ENCODE peak calls at places on chromosomes 6 and 20, in nine cellular contexts. Z is Peyer's patch; A is NCI-H510A treated with DMSO at 0.1 percent for 48 hours; G is NCI-H345; X is stimulated activated CD4-positive, alpha-beta T cell treated with anti-CD3 and anti-CD28 coated beads, Interleukin-4, amount 100 ng/mL, for 1 hour; S is kidney tubule cell; P is dermis blood vessel endothelial cell; T is Daoy; D is brain microvascular endothelial cell. J is an unnamed sample.

GRCh38 chr6:157613011-157613522 is 210.0 kb upstream of the SNX9 start:
- DNase-seq in Z (peak), P (peak), A (no peak), G (no peak), S (peak), X (no peak), D (peak), T (peak), J (peak)

GRCh38 chr6:33583591-33584155 is 3.6 kb upstream of the BAK1 start:
- DNase-seq in T (no peak), S (no peak), D (no peak), G (peak), A (no peak), P (peak), Z (no peak), X (no peak), J (no peak)

GRCh38 chr6:136723780-136724179 is 68.5 kb downstream of the MAP3K5 start:
- DNase-seq in G (no peak), X (peak), D (no peak), A (no peak), S (peak), T (peak), Z (no peak), P (peak), J (no peak)

GRCh38 chr6:125598422-125598821 is 151.0 kb upstream of the HEY2 start:
- DNase-seq in G (peak), T (peak), D (peak), P (no peak), Z (no peak), X (no peak), A (peak), S (peak), J (peak)

GRCh38 chr20:32483351-32484220 is 101.5 kb downstream of the NOL4L start:
- DNase-seq in G (peak), A (peak), Z (peak), S (peak), X (peak), T (peak), P (peak), D (peak), J (peak)

GRCh38 chr6:34414999-34415858 is 10.6 kb downstream of the RPS10 start:
- DNase-seq in A (peak), T (peak), D (peak), P (peak), X (peak), S (peak), G (no peak), Z (peak), J (peak)

GRCh38 chr20:5665417-5665816 is 84.8 kb upstream of the SHLD1 start:
- DNase-seq in X (no peak), Z (no peak), P (no peak), T (no peak), D (no peak), S (no peak), A (no peak), G (no peak), J (no peak)

GRCh38 chr20:61627791-61628415 is 375.8 kb downstream of the CDH4 start:
- DNase-seq in D (no peak), P (no peak), T (no peak), X (no peak), Z (no peak), G (no peak), S (no peak), A (no peak), J (no peak)

GRCh38 chr20:59664389-59665055 is 60.2 kb downstream of the PHACTR3 start:
- DNase-seq in X (no peak), S (no peak), D (no peak), P (no peak), Z (no peak), A (no peak), G (no peak), T (no peak), J (no peak)

GRCh38 chr6:30213999-30214982 is 1.1 kb upstream of the TRIM26 start:
- DNase-seq in X (peak), S (peak), G (peak), D (peak), T (peak), Z (peak), A (peak), P (peak), J (peak)

GRCh38 chr6:74741608-74742007 is 464.2 kb downstream of the COL12A1 start:
- DNase-seq in A (no peak), S (no peak), P (no peak), X (no peak), Z (no peak), D (no peak), G (no peak), T (no peak), J (no peak)

GRCh38 chr20:24755411-24755922 is 193.6 kb upstream of the CST7 start:
- DNase-seq in Z (no peak), P (no peak), T (no peak), G (peak), S (peak), A (no peak), D (no peak), X (no peak), J (no peak)

GRCh38 chr6:15365273-15365687 is 119.4 kb downstream of the JARID2 start:
- DNase-seq in X (peak), S (peak), G (peak), D (peak), A (peak), P (peak), T (peak), Z (peak), J (peak)

GRCh38 chr6:11634948-11635347 is 97.4 kb downstream of the TMEM170B start:
- DNase-seq in D (no peak), T (no peak), G (no peak), P (no peak), Z (no peak), A (no peak), X (no peak), S (no peak), J (no peak)

GRCh38 chr20:53872081-53872541 is 198.3 kb downstream of the BCAS1 start:
- DNase-seq in T (peak), A (no peak), P (peak), D (no peak), S (peak), X (no peak), Z (no peak), G (no peak), J (no peak)

GRCh38 chr6:168222261-168222660 is 97.3 kb downstream of the DACT2 start:
- DNase-seq in Z (no peak), X (no peak), A (no peak), P (no peak), S (no peak), G (no peak), T (no peak), D (no peak), J (no peak)

GRCh38 chr6:45982280-45983036 is 33.2 kb downstream of the CLIC5 start:
- DNase-seq in A (no peak), G (no peak), P (no peak), D (no peak), Z (no peak), T (no peak), S (no peak), X (no peak), J (no peak)

GRCh38 chr6:20348091-20348490 is 53.6 kb upstream of the E2F3 start:
- DNase-seq in P (no peak), Z (no peak), T (no peak), D (no peak), X (no peak), G (no peak), S (no peak), A (no peak), J (no peak)

GRCh38 chr6:101762851-101763250 is 369.3 kb downstream of the GRIK2 start:
- DNase-seq in Z (no peak), S (no peak), G (no peak), A (no peak), D (no peak), X (no peak), T (no peak), P (no peak), J (no peak)

GRCh38 chr20:36392989-36393388 is 86.8 kb downstream of the DLGAP4 start:
- DNase-seq in A (no peak), Z (no peak), X (no peak), G (no peak), D (no peak), T (no peak), S (no peak), P (no peak), J (no peak)

GRCh38 chr6:29112135-29112534 is 4.3 kb downstream of the OR2J3 start:
- DNase-seq in X (no peak), G (no peak), T (no peak), S (no peak), P (no peak), A (no peak), D (no peak), Z (no peak), J (no peak)

GRCh38 chr20:46246527-46246926 is 61.8 kb downstream of the CDH22 start:
- DNase-seq in A (peak), G (peak), S (no peak), T (no peak), Z (no peak), P (no peak), X (no peak), D (no peak), J (no peak)

GRCh38 chr20:5445611-5446010 is 128.9 kb upstream of the PROKR2 start:
- DNase-seq in G (no peak), D (no peak), P (no peak), S (no peak), T (no peak), X (no peak), Z (no peak), A (no peak), J (no peak)

GRCh38 chr20:20214757-20215275 is 153.1 kb upstream of the INSM1 start:
- DNase-seq in Z (no peak), S (no peak), G (peak), P (no peak), D (no peak), X (no peak), A (peak), T (no peak), J (no peak)

GRCh38 chr6:29986199-29986598 is 43.9 kb downstream of the HLA-A start:
- DNase-seq in T (no peak), G (no peak), S (no peak), A (no peak), P (peak), X (no peak), D (no peak), Z (no peak), J (no peak)

GRCh38 chr6:163828038-163828790 is 413.7 kb downstream of the QKI start:
- DNase-seq in X (no peak), Z (no peak), T (peak), D (no peak), S (peak), P (no peak), G (no peak), A (no peak), J (peak)

GRCh38 chr20:400451-401275 is 7.4 kb upstream of the RBCK1 start:
- DNase-seq in S (no peak), G (no peak), T (no peak), Z (no peak), X (no peak), P (no peak), D (no peak), A (no peak), J (no peak)

GRCh38 chr6:72246926-72247325 is 360.6 kb downstream of the RIMS1 start:
- DNase-seq in A (no peak), X (no peak), T (no peak), G (no peak), S (no peak), P (no peak), Z (no peak), D (peak), J (no peak)

GRCh38 chr6:124056884-124057283 is 253.2 kb downstream of the NKAIN2 start:
- DNase-seq in X (no peak), G (peak), Z (no peak), A (peak), P (no peak), D (no peak), S (no peak), T (no peak), J (no peak)

GRCh38 chr6:167932468-167933276 is 64.8 kb upstream of the KIF25 start:
- DNase-seq in X (no peak), G (no peak), D (peak), Z (no peak), A (no peak), T (no peak), P (peak), S (peak), J (peak)

GRCh38 chr6:85275338-85275985 is 174.4 kb upstream of the NT5E start:
- DNase-seq in P (no peak), A (no peak), G (no peak), Z (no peak), S (no peak), T (no peak), X (no peak), D (no peak), J (no peak)

GRCh38 chr20:38685853-38686473 is 38.3 kb upstream of the SLC32A1 start:
- DNase-seq in X (peak), S (peak), A (no peak), Z (no peak), G (no peak), D (peak), P (peak), T (peak), J (peak)

GRCh38 chr6:160398674-160399271 is 50.6 kb downstream of the SLC22A3 start:
- DNase-seq in T (no peak), G (no peak), A (no peak), D (peak), X (no peak), Z (no peak), S (peak), P (no peak), J (no peak)

GRCh38 chr20:20782221-20782620 is 69.8 kb upstream of the RALGAPA2 start:
- DNase-seq in P (no peak), S (no peak), X (no peak), T (no peak), Z (no peak), G (no peak), D (no peak), A (no peak), J (no peak)

GRCh38 chr6:122654016-122654415 is 43.8 kb downstream of the PKIB start:
- DNase-seq in T (no peak), S (no peak), P (no peak), G (no peak), Z (no peak), A (no peak), X (no peak), D (no peak), J (no peak)

GRCh38 chr6:169774347-169774746 is 22.9 kb downstream of the ERMARD start:
- DNase-seq in A (no peak), D (no peak), X (no peak), G (no peak), T (no peak), Z (no peak), S (no peak), P (no peak), J (no peak)

GRCh38 chr6:169990095-169991030 is 238.9 kb downstream of the ERMARD start:
- DNase-seq in P (peak), G (no peak), S (no peak), D (no peak), Z (peak), A (no peak), T (peak), X (peak), J (no peak)

GRCh38 chr20:57391439-57392129 is 388 bp downstream of the RBM38 start:
- DNase-seq in D (no peak), Z (no peak), T (no peak), G (peak), X (peak), S (peak), A (no peak), P (peak), J (peak)

GRCh38 chr6:26025047-26025893 is 62.0 kb upstream of the HFE start:
- DNase-seq in P (peak), G (no peak), S (peak), T (peak), Z (no peak), X (no peak), A (no peak), D (peak), J (no peak)